ENCODE peak calls at places on chromosomes 11 and 22, in nine cellular contexts. Z is A549, H is adrenal gland, P is uterus, Y is SJSA1, J is fibroblast of lung, T is skeletal muscle cell, L is OCI-LY7, M is astrocyte. A is an unnamed sample.

GRCh38 chr11:285894-286220 is 3.1 kb upstream of the PGGHG start:
- DNase-seq in Z (no peak), H (no peak), P (no peak), Y (no peak), J (no peak), T (no peak), L (no peak), M (no peak), A (no peak)

GRCh38 chr11:77152846-77153245 is 24.8 kb downstream of the MYO7A start:
- DNase-seq in Z (no peak), H (no peak), P (no peak), Y (no peak), J (peak), T (no peak), L (no peak), M (peak), A (no peak)

GRCh38 chr11:8641332-8641731 is 41.1 kb downstream of the TRIM66 start:
- DNase-seq in Z (no peak), H (no peak), P (no peak), Y (no peak), J (no peak), T (no peak), L (no peak), M (no peak), A (no peak)

GRCh38 chr11:33033493-33033892 is 5.9 kb upstream of the TCP11L1 start:
- DNase-seq in Z (no peak), H (no peak), P (no peak), Y (no peak), J (no peak), T (no peak), L (no peak), M (no peak), A (no peak)

GRCh38 chr11:71936825-71937224 is 8.0 kb downstream of the RNF121 start:
- DNase-seq in Z (no peak), H (no peak), P (no peak), Y (no peak), J (peak), T (no peak), L (no peak), M (peak), A (no peak)

GRCh38 chr22:45740236-45740635 is 68.6 kb downstream of the ATXN10 start:
- DNase-seq in Z (no peak), H (no peak), P (no peak), Y (no peak), J (no peak), T (no peak), L (no peak), M (peak), A (no peak)

GRCh38 chr11:70671611-70672010 is 273.3 kb downstream of the CTTN start:
- DNase-seq in Z (no peak), H (no peak), P (no peak), Y (no peak), J (no peak), T (no peak), L (no peak), M (no peak), A (no peak)

GRCh38 chr22:29009148-29009547 is 52.5 kb downstream of the C22orf31 start:
- DNase-seq in Z (no peak), H (no peak), P (no peak), Y (no peak), J (no peak), T (no peak), L (no peak), M (peak), A (no peak)

GRCh38 chr11:126404367-126404766 is 48.9 kb downstream of the ST3GAL4 start:
- DNase-seq in Z (no peak), H (no peak), P (no peak), Y (no peak), J (no peak), T (no peak), L (no peak), M (no peak), A (peak)

GRCh38 chr11:762421-763072 is 14.7 kb downstream of the GATD1 start:
- DNase-seq in Z (peak), H (peak), P (no peak), Y (peak), J (peak), T (no peak), L (peak), M (peak), A (peak)

GRCh38 chr22:29343313-29343805 is 27.9 kb upstream of the RASL10A start:
- DNase-seq in Z (no peak), H (no peak), P (no peak), Y (no peak), J (peak), T (no peak), L (no peak), M (peak), A (peak)

GRCh38 chr11:114614127-114614720 is 18.6 kb upstream of the NXPE4 start:
- DNase-seq in Z (no peak), H (no peak), P (no peak), Y (no peak), J (no peak), T (no peak), L (no peak), M (no peak), A (no peak)

GRCh38 chr11:45145421-45146071 is 893 bp upstream of the PRDM11 start:
- DNase-seq in Z (no peak), H (peak), P (peak), Y (no peak), J (peak), T (no peak), L (no peak), M (peak), A (no peak)

GRCh38 chr11:107018902-107019493 is 722 bp upstream of the GUCY1A2 start:
- DNase-seq in Z (peak), H (peak), P (peak), Y (peak), J (peak), T (peak), L (no peak), M (peak), A (peak)

GRCh38 chr22:45291931-45292290 is 7.2 kb downstream of the UPK3A start:
- DNase-seq in Z (no peak), H (no peak), P (no peak), Y (no peak), J (no peak), T (no peak), L (no peak), M (no peak), A (no peak)

GRCh38 chr22:43978558-43978957 is 23.3 kb downstream of the SAMM50 start:
- DNase-seq in Z (no peak), H (no peak), P (no peak), Y (no peak), J (no peak), T (no peak), L (no peak), M (no peak), A (no peak)

GRCh38 chr11:108593214-108593909 is at the start of gene EXPH5:
- DNase-seq in Z (peak), H (peak), P (peak), Y (peak), J (peak), T (no peak), L (peak), M (peak), A (peak)

GRCh38 chr11:79113099-79113498 is 327.7 kb downstream of the TENM4 start:
- DNase-seq in Z (no peak), H (no peak), P (no peak), Y (no peak), J (peak), T (no peak), L (no peak), M (no peak), A (no peak)

GRCh38 chr22:49097966-49098365 is 729.7 kb downstream of the BRD1 start:
- DNase-seq in Z (no peak), H (no peak), P (no peak), Y (no peak), J (no peak), T (no peak), L (no peak), M (no peak), A (no peak)

GRCh38 chr22:41469218-41469851 is 418 bp downstream of the ACO2 start:
- DNase-seq in Z (no peak), H (no peak), P (no peak), Y (no peak), J (no peak), T (no peak), L (peak), M (no peak), A (peak)

GRCh38 chr11:112453601-112454577 is 193.2 kb upstream of the PLET1 start:
- DNase-seq in Z (peak), H (peak), P (no peak), Y (no peak), J (peak), T (no peak), L (peak), M (no peak), A (peak)

GRCh38 chr11:124886476-124886875 is 11.2 kb downstream of the ROBO4 start:
- DNase-seq in Z (no peak), H (peak), P (no peak), Y (no peak), J (no peak), T (no peak), L (no peak), M (no peak), A (no peak)

GRCh38 chr11:494761-495536 is 12.1 kb downstream of the RNH1 start:
- DNase-seq in Z (no peak), H (no peak), P (no peak), Y (no peak), J (no peak), T (peak), L (no peak), M (no peak), A (no peak)

GRCh38 chr22:38033522-38034277 is 23.5 kb upstream of the PICK1 start:
- DNase-seq in Z (no peak), H (no peak), P (no peak), Y (no peak), J (no peak), T (no peak), L (no peak), M (no peak), A (no peak)

GRCh38 chr11:15843309-15843857 is 513.0 kb downstream of the SOX6 start:
- DNase-seq in Z (no peak), H (no peak), P (no peak), Y (peak), J (peak), T (no peak), L (no peak), M (peak), A (no peak)

GRCh38 chr11:134045799-134046635 is 22.9 kb upstream of the JAM3 start:
- DNase-seq in Z (no peak), H (no peak), P (no peak), Y (no peak), J (no peak), T (no peak), L (no peak), M (no peak), A (peak)

DNA sequence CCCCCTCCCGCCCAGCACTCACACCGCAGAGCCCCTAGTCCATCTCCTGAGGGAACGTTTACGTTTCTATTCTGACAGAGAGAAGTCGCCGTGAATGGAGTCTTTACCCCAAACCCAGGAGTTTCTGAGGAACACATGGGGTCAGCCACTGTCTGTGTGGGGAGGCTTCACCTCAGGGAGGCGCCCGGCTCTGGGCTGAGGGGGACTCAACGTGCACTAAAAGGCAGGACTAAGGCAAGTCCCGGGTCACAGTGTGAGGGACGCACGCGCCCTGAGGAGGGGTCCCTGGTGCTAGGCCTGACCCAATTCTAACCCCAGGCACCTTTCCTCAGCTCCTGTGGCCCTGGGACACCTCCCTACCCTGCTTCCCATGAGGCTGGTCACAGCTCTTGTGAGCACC is 32.5 kb upstream of the IGLL5 start:
- DNase-seq in Z (no peak), H (no peak), P (no peak), Y (no peak), J (no peak), T (no peak), L (no peak), M (no peak), A (no peak)
- H3K4me3 ChIP-seq in Z (no peak), H (no peak), P (no peak), Y (no peak), J (no peak), T (no peak), L (no peak), M (no peak), A (no peak)

DNA sequence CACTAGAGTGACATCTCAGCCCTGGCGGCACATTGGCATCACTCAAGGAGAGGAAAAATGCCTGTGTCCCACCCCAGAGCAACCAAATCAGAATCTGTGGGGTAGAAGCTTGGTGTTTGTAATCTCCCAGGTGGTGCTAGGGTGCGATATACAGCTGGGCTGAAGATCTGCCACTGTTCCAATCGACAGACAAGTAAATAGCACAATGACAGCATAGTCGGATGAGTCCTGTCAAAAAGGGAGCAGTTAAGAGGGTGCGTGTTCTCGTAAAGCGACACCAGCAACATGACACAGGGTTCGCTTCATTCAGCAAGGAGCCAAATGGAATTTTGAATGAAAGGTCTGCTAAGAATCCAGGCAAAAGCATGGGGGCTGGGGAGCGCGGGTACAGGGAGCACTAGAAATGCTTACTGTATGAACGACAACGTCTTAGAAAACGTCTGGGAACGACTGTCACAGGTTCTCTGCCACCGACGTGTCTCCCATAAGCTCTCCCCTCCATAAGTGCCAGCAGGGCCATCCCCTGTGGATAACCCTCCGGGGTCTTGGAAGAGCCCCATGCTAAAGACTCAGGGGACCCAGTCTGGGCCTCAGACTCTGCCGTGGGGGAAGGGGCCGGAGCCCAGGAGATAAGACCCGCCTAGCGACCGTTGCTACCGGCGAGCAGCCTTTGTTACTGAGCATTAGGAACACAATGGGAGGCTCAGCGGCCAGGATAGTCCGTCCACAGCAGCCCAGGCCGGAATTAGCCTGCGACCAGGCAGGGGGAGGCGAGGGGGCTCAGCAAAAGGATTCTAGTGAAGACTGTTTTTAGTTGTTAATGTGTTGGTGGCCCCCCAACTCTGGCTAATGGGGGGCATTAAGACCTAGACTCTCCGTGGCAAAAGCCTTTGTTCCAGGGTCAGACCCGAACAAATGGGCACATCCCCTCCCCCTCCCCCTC is 20.8 kb downstream of the ADA2 start:
- DNase-seq in Z (no peak), H (peak), P (peak), Y (no peak), J (no peak), T (no peak), L (no peak), M (peak), A (peak)
- H3K4me3 ChIP-seq in Z (no peak), H (no peak), P (peak), Y (no peak), J (peak), T (no peak), L (no peak), M (peak), A (no peak)

DNA sequence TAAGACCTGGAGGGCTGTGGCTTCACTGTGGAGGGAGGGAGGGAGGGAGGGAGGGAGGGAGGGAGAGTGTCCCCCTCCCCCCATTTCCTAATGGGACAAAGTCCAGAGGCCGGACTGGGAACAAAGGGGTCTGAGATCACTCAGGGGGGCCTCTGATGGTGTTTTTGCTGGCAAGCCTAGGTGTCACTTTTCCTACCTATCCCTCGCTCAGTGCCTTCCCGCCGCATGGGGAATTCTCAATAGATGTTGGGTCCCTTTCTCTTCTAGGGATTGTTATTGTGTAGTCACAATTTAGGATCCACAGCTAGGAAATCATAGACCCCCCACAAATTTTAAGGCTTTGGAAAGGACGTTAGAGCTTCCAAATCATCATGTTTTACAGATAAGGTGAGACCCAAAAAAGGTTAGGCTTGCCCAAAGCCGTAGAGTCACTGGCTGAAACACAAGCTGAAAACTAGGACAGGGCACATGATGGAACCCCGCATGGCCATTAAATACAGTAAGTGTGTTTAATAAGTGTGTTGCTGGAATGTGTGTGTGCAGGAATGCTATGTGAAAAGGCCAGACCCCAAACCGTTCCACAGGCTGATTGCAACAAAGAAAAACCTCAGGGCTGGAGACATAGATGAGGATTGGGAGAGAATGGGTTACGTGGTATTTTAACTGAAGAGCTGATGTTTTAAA is 4.8 kb upstream of the FTH1 start:
- DNase-seq in Z (no peak), H (no peak), P (no peak), Y (peak), J (no peak), T (peak), L (no peak), M (peak), A (no peak)
- H3K4me3 ChIP-seq in Z (peak), H (no peak), P (no peak), Y (no peak), J (no peak), T (peak), L (no peak), M (no peak), A (no peak)

GRCh38 chr11:128519353-128519752 is 68.0 kb downstream of the ETS1 start:
- DNase-seq in Z (no peak), H (no peak), P (no peak), Y (no peak), J (peak), T (no peak), L (peak), M (no peak), A (no peak)
- H3K4me3 ChIP-seq in Z (peak), H (no peak), P (no peak), Y (peak), J (peak), T (peak), L (peak), M (peak), A (no peak)

DNA sequence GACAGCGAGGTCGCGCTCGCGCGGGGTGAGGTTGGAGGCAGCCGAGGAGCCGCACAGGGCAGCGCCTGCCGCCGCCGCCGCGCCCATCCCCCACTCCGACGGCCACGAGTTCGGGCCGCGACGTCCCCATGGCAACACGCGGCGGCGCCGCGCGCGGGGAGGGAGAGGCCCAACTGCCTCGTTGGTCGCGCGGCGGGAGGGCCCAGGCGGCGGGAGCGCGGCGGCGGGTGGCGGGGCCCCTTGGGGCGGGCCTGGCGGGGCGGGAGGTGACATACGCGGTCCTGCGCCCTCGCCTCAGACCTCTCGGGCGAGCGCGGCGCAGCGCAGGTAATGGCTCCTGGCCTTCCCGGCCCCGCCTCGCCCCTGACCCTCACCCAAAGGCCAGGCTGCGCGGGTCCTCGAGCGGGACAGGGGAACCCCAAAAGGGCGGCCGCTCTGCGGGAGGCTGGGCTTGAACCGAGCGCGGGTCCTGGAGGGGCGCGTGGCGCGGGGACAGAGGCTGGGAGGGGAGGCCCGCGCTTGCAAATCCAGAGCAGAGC is at the start of gene DEUP1:
- DNase-seq in Z (peak), H (peak), P (peak), Y (no peak), J (peak), T (no peak), L (no peak), M (peak), A (peak)
- H3K4me3 ChIP-seq in Z (peak), H (no peak), P (peak), Y (no peak), J (no peak), T (peak), L (no peak), M (peak), A (peak)

GRCh38 chr11:68282141-68282860 is 10.5 kb upstream of the C11orf24 start:
- DNase-seq in Z (no peak), H (no peak), P (no peak), Y (no peak), J (no peak), T (no peak), L (no peak), M (no peak), A (no peak)
- H3K4me3 ChIP-seq in Z (no peak), H (no peak), P (no peak), Y (no peak), J (no peak), T (no peak), L (no peak), M (no peak), A (no peak)

DNA sequence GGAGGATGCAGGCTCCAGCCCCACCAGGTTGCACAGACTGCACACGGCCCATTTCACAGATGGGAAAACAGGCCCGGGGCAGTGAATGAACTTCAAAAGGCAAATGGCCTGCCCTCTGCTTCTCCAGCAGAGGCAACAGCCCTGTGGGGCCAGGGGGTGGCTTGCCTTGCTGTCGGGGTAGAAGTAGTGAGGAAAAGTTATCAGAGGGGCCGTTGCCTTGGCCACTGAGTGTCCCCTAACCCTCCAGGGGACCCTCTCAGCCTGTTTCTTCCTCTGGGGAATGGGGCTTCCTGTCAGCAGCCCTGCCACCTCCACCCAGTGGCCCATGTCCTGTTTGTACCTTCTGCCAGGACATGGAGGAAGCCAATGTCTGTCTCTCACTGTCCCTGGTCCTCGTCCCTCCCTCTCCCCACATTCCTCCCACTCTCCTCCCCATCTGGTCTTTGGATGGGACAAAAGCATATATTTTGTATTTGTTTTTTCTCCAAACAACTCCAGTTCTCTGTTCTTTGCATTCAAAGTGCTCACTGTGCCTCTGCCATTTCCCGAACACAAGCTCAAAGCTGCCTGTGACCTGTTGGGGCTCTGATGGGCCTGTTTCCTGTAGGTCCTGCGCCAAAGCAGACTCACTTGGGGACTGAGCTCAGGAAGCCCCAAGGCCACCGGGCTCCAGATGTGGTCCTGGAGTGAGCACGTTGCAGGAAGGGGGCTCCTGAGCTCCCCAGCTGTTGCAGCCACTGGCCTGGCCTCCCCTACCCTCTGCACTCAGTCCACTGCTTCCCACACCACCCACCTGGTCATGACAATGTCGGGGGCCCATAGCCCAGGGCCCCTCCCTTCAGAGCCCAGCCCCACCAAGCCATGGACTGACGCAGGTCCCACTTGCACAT is 9.5 kb downstream of the MAP4K2 start:
- DNase-seq in Z (no peak), H (no peak), P (no peak), Y (no peak), J (no peak), T (no peak), L (no peak), M (no peak), A (no peak)
- H3K4me3 ChIP-seq in Z (no peak), H (no peak), P (no peak), Y (no peak), J (no peak), T (no peak), L (no peak), M (no peak), A (no peak)

GRCh38 chr11:63490551-63491239 is at the start of gene PLAAT5:
- DNase-seq in Z (no peak), H (no peak), P (peak), Y (no peak), J (peak), T (no peak), L (no peak), M (no peak), A (no peak)
- H3K4me3 ChIP-seq in Z (no peak), H (peak), P (peak), Y (peak), J (peak), T (peak), L (no peak), M (peak), A (no peak)

A was measured in WERI-Rb-1.